ENCODE peak calls at places on chromosomes 4 and X, in seven cellular contexts. K is right atrium auricular region; Q is CD8-positive, alpha-beta T cell; R is fibroblast of mammary gland; W is esophagus muscularis mucosa; J is suprapubic skin; E is cardiac muscle cell. X is an unnamed sample.

GRCh38 chr4:112099701-112100289 is 45.5 kb upstream of the FAM241A start:
- DNase-seq in K (no peak), W (no peak), E (peak), R (peak), J (no peak), Q (no peak), X (no peak)

GRCh38 chr4:74304136-74304628 is 4.1 kb upstream of the EPGN start:
- DNase-seq in J (no peak), Q (no peak), K (no peak), E (peak), W (no peak), R (no peak), X (no peak)

GRCh38 chr4:157655101-157655818 is 434.7 kb downstream of the GRIA2 start:
- DNase-seq in J (no peak), R (no peak), K (no peak), E (no peak), Q (no peak), W (no peak), X (no peak)

GRCh38 chr4:102363033-102363432 is 17.8 kb upstream of the SLC39A8 start:
- DNase-seq in Q (no peak), J (no peak), E (no peak), K (no peak), W (no peak), R (no peak), X (no peak)

GRCh38 chr4:16264798-16265197 is 38.5 kb upstream of the TAPT1 start:
- DNase-seq in R (peak), E (peak), W (no peak), J (no peak), Q (no peak), K (no peak), X (no peak)

GRCh38 chr4:77040856-77041576 is 34.8 kb downstream of the CCNI start:
- DNase-seq in Q (no peak), W (no peak), E (no peak), K (no peak), J (no peak), R (peak), X (no peak)

GRCh38 chrX:34624416-34624815 is 32.7 kb downstream of the TMEM47 start:
- DNase-seq in E (peak), W (no peak), Q (no peak), J (no peak), K (no peak), R (no peak), X (no peak)

GRCh38 chr4:151948351-151949016 is 187.7 kb upstream of the GATB start:
- DNase-seq in J (no peak), K (no peak), R (peak), Q (no peak), E (no peak), W (no peak), X (no peak)

GRCh38 chrX:72110051-72110926 is 21.4 kb downstream of the RTL5 start:
- DNase-seq in E (no peak), W (no peak), J (no peak), K (no peak), Q (no peak), R (peak), X (no peak)

GRCh38 chrX:70453024-70453618 is 8.5 kb downstream of the DLG3 start:
- DNase-seq in R (no peak), J (no peak), W (no peak), Q (no peak), K (no peak), E (no peak), X (no peak)

GRCh38 chr4:187175197-187175596 is 451.5 kb upstream of the FAT1 start:
- DNase-seq in E (no peak), Q (no peak), J (no peak), R (peak), W (no peak), K (no peak), X (no peak)
- TF ChIP-seq CTCF in E (no peak), Q (no peak), J (no peak), R (peak), W (no peak), K (no peak), X (no peak)

DNA sequence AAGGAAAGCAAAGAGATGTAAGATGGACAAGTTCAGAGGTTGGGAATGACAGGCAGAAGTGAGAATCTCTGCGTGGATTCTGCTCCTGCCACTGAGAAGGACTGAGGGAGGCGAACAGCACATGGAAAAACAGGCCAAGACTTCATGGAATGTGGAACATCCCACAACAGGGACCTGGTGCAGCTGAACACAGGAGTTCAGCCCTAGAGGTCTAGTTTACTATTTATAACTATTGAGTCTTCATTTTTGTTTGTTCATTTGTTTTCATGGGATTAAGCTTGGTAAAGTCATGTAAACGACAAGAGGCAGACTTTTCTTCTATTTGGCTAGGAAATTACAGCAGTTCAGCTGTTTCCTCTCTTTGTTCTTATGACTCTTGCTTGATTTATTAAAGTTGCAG is 234.5 kb downstream of the MAML3 start:
- DNase-seq in Q (no peak), R (peak), E (peak), K (no peak), W (peak), J (no peak), X (no peak)
- TF ChIP-seq CTCF in Q (no peak), R (no peak), E (no peak), K (no peak), W (no peak), J (no peak), X (no peak)

DNA sequence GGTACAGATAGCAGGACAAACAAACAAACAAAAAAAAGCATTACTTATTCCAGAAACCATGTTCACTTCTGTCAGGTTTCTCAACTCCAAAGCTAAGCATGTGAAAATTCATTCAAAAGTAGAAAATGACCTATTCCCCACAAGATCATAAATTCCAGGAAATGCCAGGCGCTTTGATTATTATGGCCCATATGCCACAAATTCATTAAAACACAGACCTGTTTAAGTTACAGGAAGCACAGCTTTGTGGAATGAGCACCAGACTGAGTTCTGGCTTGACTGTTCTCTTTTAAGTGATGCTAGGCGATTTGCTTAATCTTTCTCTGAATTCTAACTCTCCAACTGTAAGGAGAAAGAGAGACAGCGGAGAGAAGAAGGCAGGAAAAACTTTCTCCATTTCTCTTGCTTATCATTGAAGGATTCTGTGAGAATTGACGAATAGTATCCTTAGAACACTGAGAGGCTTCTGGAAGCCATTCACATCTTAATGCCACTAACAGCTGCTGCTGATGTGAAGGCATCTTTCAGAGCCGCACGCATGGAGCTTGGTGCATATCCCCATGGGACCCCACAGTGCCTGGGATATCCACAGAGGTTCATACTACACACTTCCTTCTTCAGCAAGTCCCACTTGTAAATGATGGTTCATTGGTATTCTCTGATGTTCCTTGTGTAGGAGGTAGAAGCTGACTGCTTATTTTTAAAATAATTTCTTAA is 138.0 kb downstream of the ZNF674 start:
- DNase-seq in J (no peak), R (peak), K (no peak), E (no peak), W (no peak), Q (no peak), X (no peak)
- TF ChIP-seq CTCF in J (no peak), R (no peak), K (no peak), E (no peak), W (no peak), Q (no peak), X (no peak)

DNA sequence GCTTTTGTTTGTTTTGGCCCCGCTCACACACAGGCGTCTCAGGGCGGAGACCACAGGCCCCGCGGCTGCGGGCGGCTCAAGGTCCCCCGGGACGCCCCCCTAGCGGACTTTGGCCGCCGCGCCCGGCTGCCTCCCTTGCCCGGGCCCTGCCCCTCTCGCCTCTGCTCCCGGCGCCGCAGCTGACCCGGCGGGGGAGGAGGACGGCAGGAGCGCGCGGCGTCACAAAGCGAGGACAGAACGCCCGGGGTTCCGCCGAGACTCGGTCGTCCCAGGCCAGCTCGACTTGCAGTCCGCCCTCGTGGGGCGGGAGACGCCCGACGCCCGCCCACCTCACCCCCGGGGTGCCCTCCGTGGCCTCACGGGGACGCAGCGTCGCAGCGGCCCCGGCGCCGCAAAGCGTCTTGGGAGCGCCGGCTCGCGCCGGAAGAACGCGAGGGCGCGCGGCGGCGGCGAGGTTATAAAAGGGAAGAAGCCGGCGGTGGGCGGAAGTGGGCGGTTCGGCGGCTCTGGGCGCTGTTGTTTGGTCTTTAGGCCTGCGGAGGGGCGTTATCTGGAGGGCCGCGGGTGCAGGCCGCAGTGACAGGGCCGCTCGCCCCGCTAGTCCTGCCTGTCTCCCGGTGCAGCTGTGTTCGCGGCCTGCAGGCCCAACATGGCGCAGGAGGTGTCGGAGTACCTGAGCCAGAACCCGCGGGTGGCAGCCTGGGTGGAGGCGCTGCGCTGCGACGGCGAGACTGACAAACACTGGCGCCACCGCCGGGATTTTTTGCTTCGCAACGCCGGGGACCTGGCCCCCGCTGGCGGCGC is at the start of gene CDKN2AIP:
- DNase-seq in J (peak), R (peak), E (peak), K (peak), Q (peak), W (peak), X (peak)
- TF ChIP-seq CTCF in J (peak), R (no peak), E (no peak), K (no peak), Q (no peak), W (peak), X (peak)

DNA sequence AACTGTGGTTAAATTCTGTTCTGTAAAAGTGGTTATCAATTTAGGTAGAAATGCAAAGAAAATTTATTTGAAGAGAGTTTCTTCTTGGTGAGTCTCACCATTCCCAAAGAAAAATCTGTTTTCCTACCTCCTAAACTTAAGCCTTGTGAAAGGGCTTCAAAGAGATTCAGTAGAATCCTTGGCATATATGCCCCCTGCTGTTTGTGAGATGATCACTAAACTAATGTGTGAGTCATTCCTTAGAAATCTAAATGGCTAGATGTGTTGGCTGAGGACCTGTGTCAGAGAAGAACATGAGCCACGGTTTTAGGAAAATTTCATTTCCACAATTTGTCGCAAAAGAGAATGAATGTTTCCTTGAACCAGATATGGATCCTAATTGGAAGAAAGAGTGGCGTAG is 260.9 kb downstream of the SLC7A11 start:
- DNase-seq in J (no peak), E (peak), W (no peak), R (peak), Q (no peak), K (no peak), X (no peak)
- TF ChIP-seq CTCF in J (no peak), E (peak), W (no peak), R (peak), Q (no peak), K (no peak), X (no peak)

GRCh38 chrX:2913118-2913517 is 16.0 kb downstream of the ARSD start:
- DNase-seq in E (no peak), K (no peak), W (no peak), Q (no peak), R (no peak), J (no peak), X (no peak)
- TF ChIP-seq CTCF in E (no peak), K (no peak), W (no peak), Q (no peak), R (peak), J (no peak), X (no peak)

GRCh38 chr4:32037391-32037790 is 1317.2 kb downstream of the PCDH7 start:
- DNase-seq in R (no peak), E (no peak), W (no peak), Q (no peak), K (no peak), J (no peak), X (no peak)

DNA sequence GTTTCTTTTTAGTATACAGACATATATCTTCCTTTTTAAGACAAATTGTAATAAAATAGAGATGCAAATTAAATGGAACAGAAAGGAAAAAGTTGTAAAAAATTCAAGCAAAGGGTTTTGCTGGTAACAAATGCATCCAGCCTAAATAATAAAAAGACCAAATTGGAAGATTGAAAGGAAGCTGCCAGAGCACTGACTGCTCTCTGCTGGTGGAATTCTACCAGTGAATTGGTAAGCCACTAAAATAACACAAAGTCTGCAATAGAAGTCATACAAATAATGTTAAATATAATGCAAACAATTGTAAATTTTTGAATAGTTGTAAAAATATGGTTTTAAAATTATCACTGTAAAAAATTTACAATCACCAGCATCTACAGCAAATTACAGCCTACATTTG is 1322.3 kb downstream of the PCDH7 start:
- DNase-seq in K (no peak), R (no peak), W (no peak), J (no peak), Q (no peak), E (no peak), X (no peak)
- TF ChIP-seq CTCF in K (no peak), R (no peak), W (no peak), J (no peak), Q (no peak), E (no peak), X (no peak)

X was measured in CD14-positive monocyte.